ENCODE peak calls at places on chromosomes 4 and X, in four cellular contexts. X is K562, P is WTC11, A is HepG2. O is an unnamed sample.

GRCh38 chr4:176187610-176188009 is 7.8 kb downstream of the SPATA4 start:
- DNase-seq in X (no peak), P (no peak), A (peak), O (no peak)

GRCh38 chr4:142883433-142883832 is 37.3 kb upstream of the INPP4B start:
- DNase-seq in X (no peak), P (peak), A (no peak), O (no peak)

GRCh38 chr4:61200195-61200990 is at the start of gene ADGRL3:
- DNase-seq in X (no peak), P (peak), A (no peak), O (no peak)

GRCh38 chrX:40845331-40845911 is 110.1 kb upstream of the MED14 start:
- DNase-seq in X (no peak), P (no peak), A (peak), O (no peak)

GRCh38 chr4:14908635-14909034 is 93.6 kb upstream of the CPEB2 start:
- DNase-seq in X (no peak), P (no peak), A (no peak), O (no peak)

GRCh38 chr4:145216532-145216931 is 36.1 kb upstream of the OTUD4 start:
- DNase-seq in X (no peak), P (no peak), A (no peak), O (peak)

GRCh38 chr4:112361181-112361791 is 64.1 kb downstream of the ALPK1 start:
- DNase-seq in X (no peak), P (peak), A (peak), O (no peak)

GRCh38 chrX:2162695-2163094 is 338.1 kb downstream of the DHRSX start:
- DNase-seq in X (no peak), P (no peak), A (no peak), O (no peak)

GRCh38 chr4:48963042-48963679 is 22.9 kb upstream of the CWH43 start:
- DNase-seq in X (peak), P (peak), A (peak), O (peak)

GRCh38 chr4:141625023-141625422 is 11.4 kb upstream of the IL15 start:
- DNase-seq in X (no peak), P (no peak), A (no peak), O (no peak)

GRCh38 chrX:17779434-17779833 is 42.1 kb downstream of the SCML1 start:
- DNase-seq in X (no peak), P (no peak), A (no peak), O (no peak)

GRCh38 chr4:40662962-40663604 is 33.4 kb upstream of the RBM47 start:
- DNase-seq in X (no peak), P (no peak), A (peak), O (peak)

GRCh38 chrX:130173190-130173895 is 1.6 kb downstream of the RAB33A start:
- DNase-seq in X (peak), P (no peak), A (no peak), O (no peak)

GRCh38 chr4:5019274-5019673 is at the start of gene CYTL1:
- DNase-seq in X (no peak), P (peak), A (no peak), O (no peak)

GRCh38 chr4:5019796-5020195 is 538 bp upstream of the CYTL1 start:
- DNase-seq in X (no peak), P (peak), A (no peak), O (no peak)

GRCh38 chr4:5018096-5018495 is 1.2 kb downstream of the CYTL1 start:
- DNase-seq in X (no peak), P (no peak), A (no peak), O (peak)

GRCh38 chr4:5020341-5020740 is 1.1 kb upstream of the CYTL1 start:
- DNase-seq in X (no peak), P (no peak), A (no peak), O (no peak)

DNA sequence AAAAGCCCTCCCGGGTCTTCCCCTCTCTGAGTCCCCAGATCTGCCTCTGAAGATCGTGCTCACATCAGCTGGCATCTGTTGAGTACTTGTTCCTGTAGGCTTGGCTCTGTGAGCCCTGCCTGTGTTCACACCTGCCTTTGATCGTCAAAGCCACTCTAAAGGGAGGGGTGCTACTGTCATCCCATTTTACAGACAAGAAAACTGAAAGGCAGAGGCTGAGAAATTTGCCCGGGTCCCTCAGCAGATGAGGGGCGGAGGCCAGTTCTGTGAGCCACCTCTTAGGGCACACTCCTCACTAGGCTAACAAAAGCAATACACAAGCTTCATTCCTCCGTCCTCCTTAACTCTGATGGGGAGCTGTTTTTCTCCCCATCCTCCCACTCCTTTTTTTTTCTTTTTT is 655 bp downstream of the CYTL1 start:
- DNase-seq in X (no peak), P (no peak), A (no peak), O (no peak)
- TF ChIP-seq JUN in X (no peak), P (no peak), A (no peak), O (no peak)

GRCh38 chrX:152635941-152636340 is 1.8 kb upstream of the GABRQ start:
- DNase-seq in X (peak), P (peak), A (peak), O (peak)

GRCh38 chrX:152637649-152638442 is at the start of gene GABRQ:
- DNase-seq in X (peak), P (peak), A (no peak), O (peak)

GRCh38 chrX:152638443-152638904 is 779 bp downstream of the GABRQ start:
- DNase-seq in X (no peak), P (no peak), A (no peak), O (no peak)

DNA sequence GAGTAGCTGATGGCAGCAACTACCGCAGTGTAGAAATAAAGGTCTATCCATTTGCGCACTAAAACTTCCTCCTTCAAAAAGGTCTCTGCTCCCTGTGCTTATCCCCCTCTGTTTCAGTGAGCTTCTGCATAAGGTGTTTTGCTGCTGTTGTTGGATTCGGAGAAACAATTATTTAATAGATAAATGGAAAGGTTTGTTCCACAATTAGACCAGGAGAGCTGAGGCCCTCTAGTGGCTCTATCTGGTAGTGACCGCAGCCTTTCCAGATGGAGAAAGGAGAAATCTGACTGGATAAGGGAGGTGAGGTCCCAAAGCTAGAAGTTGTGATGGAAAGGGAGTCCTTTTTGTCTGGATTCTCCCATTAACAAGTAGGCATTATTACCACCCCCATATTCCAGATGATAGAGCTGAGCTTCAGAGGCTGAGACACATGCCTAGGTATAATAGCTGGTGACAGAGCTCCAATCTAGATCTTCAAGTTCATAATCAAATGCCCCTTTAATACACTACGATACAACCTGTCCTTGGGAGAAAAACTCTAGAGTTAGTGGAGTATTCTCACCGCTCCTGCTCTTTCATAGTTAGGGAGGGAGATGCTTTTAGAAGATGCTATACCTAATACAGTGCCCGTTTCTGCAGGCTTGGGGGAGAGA is 5.1 kb upstream of the GABRQ start:
- DNase-seq in X (peak), P (peak), A (peak), O (peak)
- TF ChIP-seq JUN in X (no peak), P (no peak), A (no peak), O (no peak)

DNA sequence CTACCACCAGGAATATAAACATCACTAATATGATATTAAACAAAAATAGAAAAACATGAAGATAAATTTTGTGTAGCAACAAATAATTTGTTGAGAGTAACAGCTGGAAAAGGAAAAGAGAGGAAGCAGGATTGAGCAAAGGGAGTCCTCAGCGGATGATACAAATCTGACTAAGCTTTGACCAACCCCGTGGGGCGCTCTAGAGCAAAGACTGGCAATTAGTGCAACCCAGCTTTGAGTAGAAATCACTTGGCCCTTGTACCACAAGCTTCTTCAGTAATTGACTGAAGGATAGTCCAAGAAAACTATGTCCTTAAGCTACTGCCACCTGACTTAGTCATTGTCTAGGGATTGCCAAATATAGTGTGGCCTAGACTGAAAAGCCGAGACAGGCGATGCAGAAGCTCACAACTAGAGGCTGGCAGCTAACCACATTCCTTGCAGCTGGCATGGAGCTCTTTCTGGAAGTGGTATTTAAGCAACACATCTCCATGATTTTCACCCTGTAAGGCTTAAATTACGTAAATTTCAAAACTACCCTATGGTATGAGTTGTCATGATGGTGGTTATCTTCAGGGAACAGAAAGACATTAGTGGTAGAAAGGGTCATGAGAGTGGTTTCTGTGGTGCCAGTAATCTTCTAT is 396.0 kb downstream of the PDGFC start:
- DNase-seq in X (no peak), P (peak), A (no peak), O (no peak)
- TF ChIP-seq JUN in X (no peak), P (no peak), A (no peak), O (no peak)

GRCh38 chr4:17851921-17852320 is 41.1 kb downstream of the NCAPG start:
- DNase-seq in X (no peak), P (no peak), A (no peak), O (no peak)

GRCh38 chr4:17846256-17846655 is 35.5 kb downstream of the NCAPG start:
- DNase-seq in X (no peak), P (no peak), A (no peak), O (no peak)
- TF ChIP-seq JUN in X (no peak), P (no peak), A (no peak), O (no peak)

GRCh38 chr4:7781361-7781760 is 158.3 kb downstream of the AFAP1 start:
- DNase-seq in X (peak), P (no peak), A (no peak), O (no peak)
- TF ChIP-seq JUN in X (no peak), P (no peak), A (no peak), O (no peak)

GRCh38 chr4:184342167-184342856 is 124.6 kb upstream of the ENPP6 start:
- DNase-seq in X (no peak), P (no peak), A (no peak), O (no peak)

GRCh38 chr4:184335520-184335919 is 117.8 kb upstream of the ENPP6 start:
- DNase-seq in X (no peak), P (no peak), A (no peak), O (no peak)

GRCh38 chr4:184343400-184344177 is 125.9 kb upstream of the ENPP6 start:
- DNase-seq in X (peak), P (peak), A (peak), O (peak)

GRCh38 chr4:184337907-184338306 is 120.2 kb upstream of the ENPP6 start:
- DNase-seq in X (no peak), P (no peak), A (no peak), O (no peak)
- TF ChIP-seq JUN in X (no peak), P (no peak), A (no peak), O (no peak)

GRCh38 chr4:106851686-106852085 is 184.4 kb downstream of the DKK2 start:
- DNase-seq in X (no peak), P (no peak), A (no peak), O (no peak)
- TF ChIP-seq JUN in X (no peak), P (no peak), A (no peak), O (no peak)

GRCh38 chrX:143788265-143788664 is 67.7 kb upstream of the SPANXN2 start:
- DNase-seq in X (no peak), P (no peak), A (no peak), O (no peak)
- TF ChIP-seq JUN in X (no peak), P (no peak), A (no peak), O (no peak)

DNA sequence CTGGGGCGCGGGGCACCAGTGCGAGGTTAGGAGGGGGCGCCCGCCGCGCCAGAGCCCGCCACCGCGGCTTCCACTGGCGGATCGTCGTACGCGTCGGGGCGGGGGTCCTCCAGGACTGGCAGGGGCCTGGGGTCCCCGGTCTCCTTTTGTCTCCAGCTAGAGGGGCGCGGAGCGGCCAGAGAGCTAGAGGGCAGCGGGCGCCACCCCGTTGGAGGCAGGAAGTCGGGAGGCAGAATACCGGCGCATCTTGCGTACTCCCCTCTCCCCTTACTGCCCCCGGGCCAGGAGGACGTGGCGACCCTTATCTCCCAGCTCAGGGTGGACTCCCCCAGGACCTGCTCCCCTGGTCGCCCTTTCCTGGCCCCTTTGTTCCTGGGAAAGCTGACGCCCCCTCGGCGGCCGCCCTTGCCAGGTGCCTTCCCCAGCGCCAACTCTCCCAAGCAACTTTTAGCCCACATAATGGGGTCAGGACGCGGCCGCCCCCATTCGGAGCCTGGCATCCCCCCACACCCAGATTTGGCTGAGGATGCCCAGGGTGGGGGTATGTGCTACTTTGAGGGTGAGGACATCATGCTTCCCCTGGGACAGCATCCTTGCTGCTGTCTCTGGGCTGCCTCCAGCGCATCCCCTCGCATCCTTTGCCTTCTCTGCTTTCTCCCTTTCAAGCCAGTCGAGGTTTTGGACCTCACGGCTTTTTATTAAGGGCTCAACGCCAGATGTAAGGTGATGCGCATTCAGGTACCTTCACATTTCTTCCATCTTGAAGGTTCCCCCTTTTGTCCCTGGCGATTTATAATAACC is 976 bp downstream of the CNKSR2 start:
- DNase-seq in X (no peak), P (peak), A (no peak), O (no peak)
- TF ChIP-seq JUN in X (no peak), P (no peak), A (no peak), O (no peak)